ENCODE peak calls at places on chromosomes 11 and 22, in four cellular contexts. One of them, this sample, is unnamed.

GRCh38 chr11:47406896-47407745 is 1.3 kb upstream of the SLC39A13 start:
- DNase-seq in sigmoid colon: peak
- DNase-seq in neuronal stem cell: no peak
- DNase-seq in tibial nerve: no peak
- DNase-seq in this sample: no peak

GRCh38 chr22:48238966-48239365 is 1476.5 kb downstream of the TBC1D22A start:
- DNase-seq in sigmoid colon: no peak
- DNase-seq in neuronal stem cell: no peak
- DNase-seq in tibial nerve: no peak
- DNase-seq in this sample: no peak

GRCh38 chr22:35446365-35446764 is 46.4 kb downstream of the MCM5 start:
- DNase-seq in sigmoid colon: peak
- DNase-seq in neuronal stem cell: no peak
- DNase-seq in tibial nerve: no peak
- DNase-seq in this sample: no peak

GRCh38 chr11:78100276-78101040 is 20.8 kb upstream of the NDUFC2 start:
- DNase-seq in sigmoid colon: no peak
- DNase-seq in neuronal stem cell: no peak
- DNase-seq in tibial nerve: no peak
- DNase-seq in this sample: no peak

GRCh38 chr11:68810164-68810563 is 31.6 kb downstream of the CPT1A start:
- DNase-seq in sigmoid colon: no peak
- DNase-seq in neuronal stem cell: no peak
- DNase-seq in tibial nerve: no peak
- DNase-seq in this sample: no peak

GRCh38 chr11:45379162-45379863 is 93.2 kb upstream of the SYT13 start:
- DNase-seq in sigmoid colon: no peak
- DNase-seq in neuronal stem cell: no peak
- DNase-seq in tibial nerve: no peak
- DNase-seq in this sample: no peak

GRCh38 chr11:4030197-4030596 is 64.4 kb upstream of the RRM1 start:
- DNase-seq in sigmoid colon: no peak
- DNase-seq in neuronal stem cell: no peak
- DNase-seq in tibial nerve: no peak
- DNase-seq in this sample: no peak

GRCh38 chr11:76151561-76152085 is 54.7 kb downstream of the WNT11 start:
- DNase-seq in sigmoid colon: no peak
- DNase-seq in neuronal stem cell: no peak
- DNase-seq in tibial nerve: no peak
- DNase-seq in this sample: no peak

GRCh38 chr22:50057292-50057867 is 718 bp downstream of the TTLL8 start:
- DNase-seq in sigmoid colon: no peak
- DNase-seq in neuronal stem cell: no peak
- DNase-seq in tibial nerve: no peak
- DNase-seq in this sample: no peak

GRCh38 chr22:31241200-31241599 is 29.1 kb downstream of the LIMK2 start:
- DNase-seq in sigmoid colon: no peak
- DNase-seq in neuronal stem cell: no peak
- DNase-seq in tibial nerve: no peak
- DNase-seq in this sample: no peak

GRCh38 chr11:65606876-65607613 is 7.0 kb downstream of the MAP3K11 start:
- DNase-seq in sigmoid colon: peak
- DNase-seq in neuronal stem cell: peak
- DNase-seq in tibial nerve: peak
- DNase-seq in this sample: peak

GRCh38 chr11:66069715-66070603 is at the start of gene PACS1:
- DNase-seq in sigmoid colon: peak
- DNase-seq in neuronal stem cell: no peak
- DNase-seq in tibial nerve: peak
- DNase-seq in this sample: peak

GRCh38 chr11:112086422-112087191 is at the start of the genes SDHD and TIMM8B:
- DNase-seq in sigmoid colon: peak
- DNase-seq in neuronal stem cell: peak
- DNase-seq in tibial nerve: peak
- DNase-seq in this sample: peak

GRCh38 chr11:67379061-67380058 is 6.0 kb upstream of the CLCF1 start:
- DNase-seq in sigmoid colon: no peak
- DNase-seq in neuronal stem cell: no peak
- DNase-seq in tibial nerve: no peak
- DNase-seq in this sample: no peak

GRCh38 chr22:48031589-48031988 is 1269.1 kb downstream of the TBC1D22A start:
- DNase-seq in sigmoid colon: no peak
- DNase-seq in neuronal stem cell: no peak
- DNase-seq in tibial nerve: no peak
- DNase-seq in this sample: no peak

GRCh38 chr11:84720706-84721402 is 906.3 kb downstream of the DLG2 start:
- DNase-seq in sigmoid colon: peak
- DNase-seq in neuronal stem cell: peak
- DNase-seq in tibial nerve: peak
- DNase-seq in this sample: peak

GRCh38 chr11:27468209-27468608 is 4.4 kb downstream of the LGR4 start:
- DNase-seq in sigmoid colon: no peak
- DNase-seq in neuronal stem cell: no peak
- DNase-seq in tibial nerve: no peak
- DNase-seq in this sample: no peak

GRCh38 chr11:60699282-60699681 is at the start of gene MS4A8:
- DNase-seq in sigmoid colon: no peak
- DNase-seq in neuronal stem cell: no peak
- DNase-seq in tibial nerve: no peak
- DNase-seq in this sample: no peak

GRCh38 chr11:123702137-123702536 is 39.3 kb downstream of the ZNF202 start:
- DNase-seq in sigmoid colon: no peak
- DNase-seq in neuronal stem cell: no peak
- DNase-seq in tibial nerve: no peak
- DNase-seq in this sample: no peak

GRCh38 chr11:63937713-63938480 is 905 bp upstream of the NAA40 start:
- DNase-seq in sigmoid colon: no peak
- DNase-seq in neuronal stem cell: no peak
- DNase-seq in tibial nerve: no peak
- DNase-seq in this sample: no peak

GRCh38 chr11:7547687-7548086 is 33.9 kb downstream of the PPFIBP2 start:
- DNase-seq in sigmoid colon: no peak
- DNase-seq in neuronal stem cell: no peak
- DNase-seq in tibial nerve: no peak
- DNase-seq in this sample: no peak

GRCh38 chr11:7545611-7546010 is 31.8 kb downstream of the PPFIBP2 start:
- DNase-seq in sigmoid colon: no peak
- DNase-seq in neuronal stem cell: no peak
- DNase-seq in tibial nerve: no peak
- DNase-seq in this sample: no peak

GRCh38 chr11:7547091-7547490 is 33.3 kb downstream of the PPFIBP2 start:
- DNase-seq in sigmoid colon: no peak
- DNase-seq in neuronal stem cell: no peak
- DNase-seq in tibial nerve: no peak
- DNase-seq in this sample: no peak

GRCh38 chr11:7544021-7544420 is 30.2 kb downstream of the PPFIBP2 start:
- DNase-seq in sigmoid colon: no peak
- DNase-seq in neuronal stem cell: no peak
- DNase-seq in tibial nerve: no peak
- DNase-seq in this sample: no peak

GRCh38 chr11:7546324-7546791 is 32.6 kb downstream of the PPFIBP2 start:
- DNase-seq in sigmoid colon: no peak
- DNase-seq in neuronal stem cell: no peak
- DNase-seq in tibial nerve: no peak
- DNase-seq in this sample: no peak
- H3K27ac ChIP-seq in sigmoid colon: no peak
- H3K27ac ChIP-seq in neuronal stem cell: no peak
- H3K27ac ChIP-seq in tibial nerve: no peak
- H3K27ac ChIP-seq in this sample: no peak

DNA sequence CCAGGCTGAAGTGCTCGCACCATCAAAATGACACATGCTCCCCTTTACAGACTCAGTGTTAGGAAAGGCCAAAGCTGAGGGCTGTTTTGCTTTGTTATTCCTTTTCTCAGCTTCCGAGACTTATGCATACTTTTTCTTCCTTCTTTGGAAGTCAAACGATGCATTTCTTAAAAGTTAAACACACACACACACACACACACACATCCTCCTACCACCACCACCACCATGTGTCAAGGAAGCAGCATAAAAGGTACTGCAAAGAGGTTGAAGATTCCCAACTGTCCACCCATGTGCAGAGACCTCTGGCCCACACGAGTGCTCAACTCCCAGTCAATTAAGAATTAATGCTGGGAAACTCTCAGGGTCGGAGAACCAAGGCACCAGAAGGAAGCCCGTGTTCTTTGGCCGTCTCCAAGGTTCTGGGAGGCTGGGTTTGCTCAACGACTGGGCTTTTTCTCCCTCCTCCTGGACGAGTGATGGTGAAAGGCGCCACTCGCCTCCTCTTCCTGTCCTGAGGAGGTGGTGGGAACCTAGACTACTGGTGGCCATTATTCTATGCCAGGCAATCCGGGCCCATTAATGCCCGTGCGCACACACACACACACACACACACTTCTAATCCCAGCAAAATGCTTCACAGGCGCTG is 15.2 kb downstream of the MN1 start:
- DNase-seq in sigmoid colon: peak
- DNase-seq in neuronal stem cell: no peak
- DNase-seq in tibial nerve: no peak
- DNase-seq in this sample: peak
- H3K27ac ChIP-seq in sigmoid colon: peak
- H3K27ac ChIP-seq in neuronal stem cell: no peak
- H3K27ac ChIP-seq in tibial nerve: peak
- H3K27ac ChIP-seq in this sample: no peak

GRCh38 chr22:45136594-45136993 is 27.1 kb upstream of the NUP50 start:
- DNase-seq in sigmoid colon: no peak
- DNase-seq in neuronal stem cell: no peak
- DNase-seq in tibial nerve: no peak
- DNase-seq in this sample: no peak
- H3K27ac ChIP-seq in sigmoid colon: no peak
- H3K27ac ChIP-seq in neuronal stem cell: no peak
- H3K27ac ChIP-seq in tibial nerve: no peak
- H3K27ac ChIP-seq in this sample: no peak

DNA sequence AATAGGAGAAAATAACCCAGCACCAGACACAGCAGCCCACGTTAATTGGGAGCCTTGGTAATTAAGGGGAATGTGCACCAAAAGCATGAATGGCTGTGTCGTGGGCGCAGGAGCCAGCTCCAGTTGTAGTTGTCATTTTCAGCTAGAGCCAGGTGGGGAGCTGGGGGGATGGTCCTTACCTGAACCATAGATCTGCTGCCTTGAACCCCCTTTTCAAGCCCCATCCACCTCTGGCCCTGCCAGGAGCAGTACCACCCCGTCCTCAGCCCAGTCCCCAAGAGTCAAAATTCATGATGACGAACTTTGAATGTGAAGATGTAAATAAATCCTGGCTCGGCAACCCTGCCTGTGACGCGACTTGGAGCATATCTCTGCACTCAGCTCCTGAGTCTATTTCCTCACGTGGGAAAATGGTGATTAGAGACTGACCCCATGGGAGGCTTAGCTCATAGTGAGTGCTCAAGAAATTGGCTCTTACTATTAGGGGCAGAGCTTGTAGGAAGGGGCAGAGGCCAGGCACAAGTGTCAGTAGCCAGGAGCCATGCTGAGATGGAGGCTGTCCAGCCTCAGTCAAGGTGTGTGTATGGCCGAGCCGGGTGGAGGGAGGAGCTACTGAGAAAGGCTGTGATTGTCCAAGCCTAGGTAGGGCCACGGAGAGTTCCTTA is 794 bp upstream of the FXYD6 start:
- DNase-seq in sigmoid colon: peak
- DNase-seq in neuronal stem cell: no peak
- DNase-seq in tibial nerve: no peak
- DNase-seq in this sample: no peak
- H3K27ac ChIP-seq in sigmoid colon: peak
- H3K27ac ChIP-seq in neuronal stem cell: peak
- H3K27ac ChIP-seq in tibial nerve: peak
- H3K27ac ChIP-seq in this sample: peak

GRCh38 chr11:14899087-14899363 is 7.0 kb upstream of the CYP2R1 start:
- DNase-seq in sigmoid colon: no peak
- DNase-seq in neuronal stem cell: no peak
- DNase-seq in tibial nerve: no peak
- DNase-seq in this sample: no peak

GRCh38 chr11:14906614-14907392 is 14.8 kb upstream of the CYP2R1 start:
- DNase-seq in sigmoid colon: no peak
- DNase-seq in neuronal stem cell: no peak
- DNase-seq in tibial nerve: no peak
- DNase-seq in this sample: no peak

GRCh38 chr11:14904745-14905103 is 12.7 kb upstream of the CYP2R1 start:
- DNase-seq in sigmoid colon: peak
- DNase-seq in neuronal stem cell: no peak
- DNase-seq in tibial nerve: peak
- DNase-seq in this sample: peak

GRCh38 chr11:14905104-14906033 is 13.3 kb upstream of the CYP2R1 start:
- DNase-seq in sigmoid colon: peak
- DNase-seq in neuronal stem cell: no peak
- DNase-seq in tibial nerve: peak
- DNase-seq in this sample: peak

GRCh38 chr11:14902650-14903350 is 10.8 kb upstream of the CYP2R1 start:
- DNase-seq in sigmoid colon: no peak
- DNase-seq in neuronal stem cell: no peak
- DNase-seq in tibial nerve: no peak
- DNase-seq in this sample: no peak
- H3K27ac ChIP-seq in sigmoid colon: no peak
- H3K27ac ChIP-seq in neuronal stem cell: no peak
- H3K27ac ChIP-seq in tibial nerve: no peak
- H3K27ac ChIP-seq in this sample: no peak

GRCh38 chr11:93303689-93304088 is 26.9 kb upstream of the DEUP1 start:
- DNase-seq in sigmoid colon: no peak
- DNase-seq in neuronal stem cell: no peak
- DNase-seq in tibial nerve: no peak
- DNase-seq in this sample: no peak
- H3K27ac ChIP-seq in sigmoid colon: no peak
- H3K27ac ChIP-seq in neuronal stem cell: no peak
- H3K27ac ChIP-seq in tibial nerve: no peak
- H3K27ac ChIP-seq in this sample: no peak